ENCODE peak calls at places on chromosomes 1 and 21, in five cellular contexts. W, O, T, N and Z are unnamed samples.

GRCh38 chr1:22318279-22318983 is 133.2 kb upstream of the ZBTB40 start:
- DNase-seq in W (no peak), O (no peak), T (no peak), N (no peak), Z (no peak)

GRCh38 chr1:182384387-182384960 is 7.1 kb downstream of the GLUL start:
- DNase-seq in W (no peak), O (no peak), T (no peak), N (no peak), Z (no peak)

GRCh38 chr1:101820080-101820479 is 176.6 kb downstream of the OLFM3 start:
- DNase-seq in W (peak), O (peak), T (peak), N (no peak), Z (no peak)

GRCh38 chr1:112319371-112320034 is 76.5 kb upstream of the CTTNBP2NL start:
- DNase-seq in W (no peak), O (no peak), T (no peak), N (no peak), Z (no peak)

GRCh38 chr1:108560430-108561144 is 687 bp downstream of the EEIG2 start:
- DNase-seq in W (peak), O (no peak), T (peak), N (peak), Z (no peak)

GRCh38 chr1:21139601-21140000 is 37.1 kb downstream of the EIF4G3 start:
- DNase-seq in W (peak), O (no peak), T (no peak), N (peak), Z (no peak)

GRCh38 chr1:206706298-206706791 is 21.6 kb downstream of the MAPKAPK2 start:
- DNase-seq in W (peak), O (peak), T (no peak), N (no peak), Z (no peak)

GRCh38 chr1:151539321-151540020 is 638 bp upstream of the TUFT1 start:
- DNase-seq in W (peak), O (no peak), T (peak), N (peak), Z (peak)

GRCh38 chr21:34603002-34603709 is 11.8 kb downstream of the RCAN1 start:
- DNase-seq in W (peak), O (peak), T (peak), N (peak), Z (no peak)

GRCh38 chr1:193325771-193326170 is 139.4 kb upstream of the B3GALT2 start:
- DNase-seq in W (no peak), O (no peak), T (no peak), N (no peak), Z (no peak)

GRCh38 chr1:198601936-198602889 is 36.6 kb upstream of the PTPRC start:
- DNase-seq in W (no peak), O (no peak), T (no peak), N (no peak), Z (no peak)

GRCh38 chr1:105137543-105138444 is 1388.1 kb downstream of the AMY1C start:
- DNase-seq in W (no peak), O (no peak), T (peak), N (no peak), Z (no peak)

GRCh38 chr1:177181280-177181630 is 10.5 kb downstream of the BRINP2 start:
- DNase-seq in W (no peak), O (no peak), T (no peak), N (no peak), Z (no peak)

GRCh38 chr1:68320349-68320748 is 88.0 kb upstream of the WLS start:
- DNase-seq in W (no peak), O (no peak), T (no peak), N (no peak), Z (no peak)

GRCh38 chr1:68313736-68314594 is 81.6 kb upstream of the WLS start:
- DNase-seq in W (no peak), O (no peak), T (no peak), N (no peak), Z (no peak)

GRCh38 chr1:68319907-68320306 is 87.6 kb upstream of the WLS start:
- DNase-seq in W (no peak), O (no peak), T (no peak), N (no peak), Z (no peak)

GRCh38 chr1:68321084-68321685 is 88.9 kb upstream of the WLS start:
- DNase-seq in W (peak), O (peak), T (peak), N (peak), Z (peak)

GRCh38 chr1:68317543-68317942 is 85.2 kb upstream of the WLS start:
- DNase-seq in W (no peak), O (no peak), T (no peak), N (no peak), Z (no peak)
- H3K4me3 ChIP-seq in W (no peak), O (no peak), T (no peak), N (no peak), Z (no peak)

GRCh38 chr1:56149761-56150160 is 429.6 kb downstream of the PLPP3 start:
- DNase-seq in W (no peak), O (no peak), T (no peak), N (no peak), Z (no peak)

GRCh38 chr1:56152635-56153034 is 426.7 kb downstream of the PLPP3 start:
- DNase-seq in W (no peak), O (no peak), T (no peak), N (no peak), Z (no peak)

GRCh38 chr1:56151402-56151801 is 428.0 kb downstream of the PLPP3 start:
- DNase-seq in W (no peak), O (no peak), T (no peak), N (no peak), Z (no peak)

GRCh38 chr1:56150441-56151215 is 428.7 kb downstream of the PLPP3 start:
- DNase-seq in W (no peak), O (no peak), T (no peak), N (no peak), Z (no peak)

DNA sequence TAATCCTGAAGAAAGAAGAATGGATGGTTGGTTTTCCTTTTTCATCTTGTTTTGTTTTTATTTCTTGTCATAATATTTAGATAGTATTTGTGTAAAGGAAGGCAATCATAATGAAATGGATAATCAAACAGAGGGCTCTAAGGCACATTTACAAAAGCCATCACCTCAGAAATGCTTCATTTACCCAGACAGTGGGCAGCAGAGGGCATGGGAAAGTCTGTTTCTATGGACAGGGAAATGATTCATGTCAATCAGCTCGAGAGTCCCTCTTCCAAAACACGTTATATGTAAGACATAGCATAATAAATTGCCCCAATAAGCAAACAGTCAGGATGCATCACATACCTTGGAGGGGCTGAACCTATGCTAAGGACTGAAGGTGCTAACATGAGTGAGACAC is 426.1 kb downstream of the PLPP3 start:
- DNase-seq in W (no peak), O (no peak), T (no peak), N (no peak), Z (no peak)
- H3K4me3 ChIP-seq in W (no peak), O (no peak), T (no peak), N (no peak), Z (no peak)

GRCh38 chr21:16199539-16199938 is 469.8 kb downstream of the USP25 start:
- DNase-seq in W (no peak), O (no peak), T (no peak), N (no peak), Z (no peak)

DNA sequence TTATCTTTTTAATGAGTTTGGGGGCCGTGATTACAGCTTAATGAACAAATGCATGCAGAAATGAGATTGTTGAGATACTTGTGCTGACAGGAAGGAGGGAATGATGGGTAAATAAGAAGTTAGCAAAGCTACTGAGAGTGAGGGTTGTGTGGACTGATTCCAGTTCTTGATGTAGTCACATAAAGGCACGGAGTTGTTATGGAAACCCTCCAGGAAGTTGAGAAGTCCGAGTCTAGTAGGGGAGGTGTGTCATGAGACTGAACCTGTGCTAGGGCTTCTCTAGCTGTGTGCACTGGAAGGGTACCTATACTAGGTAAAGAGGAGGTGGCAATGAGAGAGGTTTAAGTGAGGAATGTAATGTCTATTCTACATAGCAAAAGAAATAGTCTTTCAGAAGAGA is 475.7 kb downstream of the USP25 start:
- DNase-seq in W (no peak), O (no peak), T (no peak), N (no peak), Z (no peak)
- H3K4me3 ChIP-seq in W (no peak), O (no peak), T (no peak), N (no peak), Z (no peak)

DNA sequence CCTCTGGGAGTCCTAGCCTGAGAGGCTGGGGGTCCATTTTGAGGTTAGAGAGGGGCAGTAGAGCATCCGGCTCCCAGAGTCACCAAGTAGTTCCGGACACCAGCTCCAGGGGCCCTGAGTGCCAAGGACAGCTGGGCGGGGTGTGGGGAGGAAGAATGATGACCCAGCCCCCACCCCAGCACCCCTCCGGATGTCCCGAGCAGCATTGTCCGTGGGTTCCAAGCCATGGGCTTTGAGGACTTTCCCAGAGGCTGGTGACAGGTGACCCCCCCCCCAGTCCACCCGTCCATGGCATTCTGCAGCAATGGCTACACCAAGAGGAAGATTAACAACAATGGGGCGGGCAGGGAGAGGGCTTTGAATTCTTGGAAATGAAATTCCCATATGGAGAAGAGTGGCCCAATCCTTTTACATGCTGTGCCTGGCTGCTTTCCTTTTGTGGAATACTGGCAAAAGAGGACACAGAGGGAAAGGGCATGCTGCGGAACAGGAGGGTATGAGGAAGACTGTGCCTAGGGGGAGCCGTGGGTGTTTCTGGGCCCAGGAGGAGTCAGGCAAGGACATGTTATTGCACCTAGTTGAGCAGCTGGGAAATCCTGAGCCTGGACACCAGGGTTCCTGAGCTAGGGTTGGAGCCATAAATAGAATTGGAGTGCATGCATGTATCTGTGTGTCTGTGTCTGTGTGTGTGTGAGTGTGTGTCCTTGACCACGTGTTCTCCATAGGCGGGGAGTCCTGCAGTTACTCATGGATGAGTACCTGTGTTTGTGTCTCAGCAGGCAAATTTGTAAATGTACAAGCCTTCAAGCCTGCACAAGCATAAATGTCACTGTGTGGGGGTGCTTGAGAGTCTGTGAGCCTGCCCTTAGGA is 953 bp downstream of the ATP1A2 start:
- DNase-seq in W (peak), O (peak), T (peak), N (no peak), Z (no peak)
- H3K4me3 ChIP-seq in W (no peak), O (peak), T (no peak), N (peak), Z (no peak)

DNA sequence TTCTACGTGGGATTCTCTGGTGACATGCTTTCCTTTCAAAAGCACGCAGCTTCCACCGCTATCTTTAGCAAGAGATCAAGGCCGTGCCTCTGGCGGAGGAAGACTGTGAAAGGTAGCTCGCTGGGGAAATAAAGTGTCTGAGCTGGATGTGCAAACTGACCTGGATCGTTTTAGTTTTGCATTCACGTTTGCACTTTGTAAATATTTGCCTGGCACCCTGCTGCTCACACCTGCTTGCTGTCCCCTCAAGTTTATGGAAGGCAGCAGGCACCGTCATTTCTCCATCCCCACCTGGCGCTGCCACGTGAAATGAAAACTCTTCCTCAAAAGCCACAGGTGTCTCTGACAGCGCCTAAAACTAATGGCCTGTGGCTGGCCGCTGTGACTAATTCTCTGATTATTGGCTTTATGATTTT is 44.0 kb upstream of the TARDBP start:
- DNase-seq in W (no peak), O (no peak), T (no peak), N (no peak), Z (no peak)
- H3K4me3 ChIP-seq in W (peak), O (peak), T (no peak), N (peak), Z (peak)

DNA sequence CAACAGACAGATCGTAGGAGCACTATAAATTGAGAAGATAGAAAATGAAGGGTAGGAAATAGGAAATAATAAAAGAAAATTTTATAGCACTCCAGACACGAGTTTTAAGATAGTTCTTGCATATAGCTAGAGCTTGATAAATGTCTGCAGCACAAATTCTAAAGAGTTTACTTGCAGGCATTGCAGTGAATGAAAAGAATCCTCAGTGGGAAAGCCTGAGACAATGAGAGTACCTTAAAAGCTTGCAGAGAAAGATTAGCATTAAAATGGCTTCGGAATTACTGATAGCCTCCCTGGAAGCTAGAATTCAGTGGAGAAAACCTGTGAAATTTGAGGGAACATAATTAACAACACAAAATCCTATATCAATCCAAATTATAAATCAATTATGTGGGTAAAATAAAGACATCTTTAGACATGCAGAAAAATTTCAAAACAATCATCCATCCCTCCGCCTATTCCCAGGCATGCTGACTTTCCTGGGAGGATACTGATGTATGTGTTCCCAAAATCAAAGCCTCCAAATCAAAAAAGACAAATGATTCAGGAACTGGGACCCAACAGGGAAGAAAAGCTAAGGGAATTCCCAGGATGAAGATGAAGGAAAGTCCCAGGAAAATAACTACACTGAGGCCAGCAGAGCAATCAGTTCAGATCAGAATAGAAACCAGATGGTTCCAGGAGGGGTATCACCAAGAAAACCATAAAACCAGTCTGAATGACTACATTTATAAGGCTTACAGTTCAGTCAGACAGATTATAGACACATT is 305.9 kb upstream of the USP25 start:
- DNase-seq in W (no peak), O (no peak), T (no peak), N (no peak), Z (no peak)
- H3K4me3 ChIP-seq in W (no peak), O (no peak), T (no peak), N (no peak), Z (no peak)